ENCODE peak calls at places on chromosomes 13 and 19, in five cellular contexts. N is coronary artery, I is WERI-Rb-1, D is lung, K is HCT116. P is an unnamed sample.

GRCh38 chr19:28710278-28710677 is 502.7 kb downstream of the UQCRFS1 start:
- DNase-seq in D (no peak), K (peak), I (no peak), N (no peak), P (no peak)

GRCh38 chr13:79492313-79492798 is 11.4 kb downstream of the NDFIP2 start:
- DNase-seq in I (no peak), N (no peak), K (no peak), D (no peak), P (no peak)

GRCh38 chr13:104318121-104318520 is 1251.9 kb upstream of the SLC10A2 start:
- DNase-seq in K (peak), N (no peak), I (peak), D (no peak), P (no peak)

GRCh38 chr13:35723061-35723461 is 246.6 kb upstream of the MAB21L1 start:
- DNase-seq in D (no peak), N (no peak), I (no peak), K (no peak), P (no peak)

GRCh38 chr13:68927387-68928026 is 1180.1 kb upstream of the ATXN8OS start:
- DNase-seq in N (no peak), K (peak), I (peak), D (no peak), P (no peak)

GRCh38 chr13:102405499-102406079 is 3.7 kb upstream of the FGF14 start:
- DNase-seq in N (no peak), I (no peak), D (no peak), K (no peak), P (no peak)

GRCh38 chr13:43937839-43938238 is 58.1 kb downstream of the LACC1 start:
- DNase-seq in I (no peak), K (no peak), N (no peak), D (no peak), P (no peak)

GRCh38 chr13:102718746-102719145 is 23.9 kb upstream of the METTL21C start:
- DNase-seq in N (no peak), D (no peak), K (no peak), I (no peak), P (no peak)

GRCh38 chr13:76048675-76049396 is 412.7 kb downstream of the LMO7 start:
- DNase-seq in N (no peak), D (no peak), K (no peak), I (no peak), P (no peak)

GRCh38 chr13:47291116-47291656 is 394.3 kb upstream of the HTR2A start:
- DNase-seq in I (no peak), K (no peak), D (no peak), N (no peak), P (no peak)

GRCh38 chr19:57747472-57747807 is 825 bp downstream of the ZNF776 start:
- DNase-seq in D (no peak), I (no peak), K (no peak), N (no peak), P (no peak)

GRCh38 chr19:45139286-45140143 is 21.3 kb downstream of the NKPD1 start:
- DNase-seq in K (no peak), I (no peak), D (no peak), N (no peak), P (no peak)

GRCh38 chr19:54517483-54517882 is 14.9 kb downstream of the LAIR2 start:
- DNase-seq in D (peak), N (no peak), I (no peak), K (no peak), P (peak)

GRCh38 chr19:45791744-45792481 is 732 bp downstream of the DMWD start:
- DNase-seq in I (no peak), D (no peak), K (no peak), N (no peak), P (no peak)

GRCh38 chr13:111480503-111480902 is 160.1 kb downstream of the TEX29 start:
- DNase-seq in I (no peak), K (no peak), D (no peak), N (no peak), P (no peak)

GRCh38 chr13:85373322-85373721 is 425.9 kb downstream of the SLITRK6 start:
- DNase-seq in I (no peak), D (no peak), K (no peak), N (no peak), P (no peak)

GRCh38 chr19:2034729-2035589 is 16.1 kb downstream of the MKNK2 start:
- DNase-seq in I (no peak), D (peak), K (peak), N (no peak), P (peak)

GRCh38 chr13:113647351-113648217 is 10.4 kb downstream of the ATP4B start:
- DNase-seq in K (peak), D (peak), I (peak), N (peak), P (no peak)

GRCh38 chr13:61728468-61728867 is 312.8 kb upstream of the PCDH20 start:
- DNase-seq in N (no peak), K (no peak), D (no peak), I (no peak), P (no peak)

GRCh38 chr13:46728777-46729176 is 68.2 kb downstream of the ESD start:
- DNase-seq in I (no peak), N (no peak), D (no peak), K (no peak), P (no peak)

GRCh38 chr13:95502216-95502615 is 50.3 kb upstream of the CLDN10 start:
- DNase-seq in I (no peak), D (no peak), K (no peak), N (no peak), P (no peak)

GRCh38 chr19:48290923-48291700 is 21.2 kb downstream of the ZNF114 start:
- DNase-seq in I (peak), K (no peak), D (peak), N (peak), P (peak)

GRCh38 chr13:46577656-46578589 is 25.0 kb downstream of the LRCH1 start:
- DNase-seq in N (no peak), D (no peak), I (no peak), K (no peak), P (no peak)

GRCh38 chr13:24680258-24680920 is at the start of gene ATP12A:
- DNase-seq in I (peak), N (no peak), D (no peak), K (no peak), P (no peak)

GRCh38 chr13:73365240-73365639 is 306.4 kb downstream of the KLF5 start:
- DNase-seq in K (no peak), I (no peak), D (no peak), N (no peak), P (no peak)

GRCh38 chr13:90997951-90998350 is 349.5 kb upstream of the MIR17HG start:
- DNase-seq in D (no peak), K (no peak), I (peak), N (no peak), P (no peak)

DNA sequence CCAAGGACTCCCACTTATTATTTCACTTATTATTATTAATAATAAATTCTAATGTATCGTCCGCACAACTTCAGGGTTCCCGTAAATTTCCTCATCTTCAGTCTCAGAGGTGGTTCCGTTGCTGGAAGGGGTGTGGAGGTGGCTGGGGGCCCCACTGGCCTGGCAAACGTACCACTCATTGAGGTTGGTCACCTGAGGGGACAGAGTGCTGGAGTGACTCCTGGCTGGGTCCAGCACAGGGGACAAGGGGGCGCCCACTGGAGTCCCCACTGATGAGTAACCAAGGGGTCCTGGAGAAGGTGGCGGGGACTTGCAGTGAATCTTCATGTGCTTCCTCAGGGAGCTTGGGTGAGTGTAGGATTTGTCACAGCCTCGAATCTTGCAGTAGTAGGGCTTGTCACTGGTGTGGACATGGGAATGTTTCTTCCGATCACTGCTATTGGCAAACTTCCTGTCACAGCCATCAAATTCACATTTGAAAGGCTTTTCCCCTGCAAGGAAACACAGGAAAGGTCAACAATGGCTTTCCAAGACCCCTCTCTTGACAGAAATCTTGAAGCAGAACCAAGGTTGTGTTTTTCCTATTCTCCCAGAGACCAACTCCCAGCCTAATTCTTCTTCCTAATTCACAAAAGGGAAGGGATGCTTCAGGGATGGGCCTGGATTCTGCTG is 6.1 kb downstream of the ZIC5 start:
- DNase-seq in K (no peak), I (no peak), D (no peak), N (no peak), P (no peak)
- H3K27ac ChIP-seq in K (no peak), I (no peak), D (no peak), N (no peak), P (no peak)

GRCh38 chr19:17079710-17080440 is 4.3 kb downstream of the MYO9B start:
- DNase-seq in N (peak), D (peak), K (peak), I (peak), P (peak)
- TF ChIP-seq CTCF in N (peak), D (no peak), K (peak), I (peak), P (no peak)

DNA sequence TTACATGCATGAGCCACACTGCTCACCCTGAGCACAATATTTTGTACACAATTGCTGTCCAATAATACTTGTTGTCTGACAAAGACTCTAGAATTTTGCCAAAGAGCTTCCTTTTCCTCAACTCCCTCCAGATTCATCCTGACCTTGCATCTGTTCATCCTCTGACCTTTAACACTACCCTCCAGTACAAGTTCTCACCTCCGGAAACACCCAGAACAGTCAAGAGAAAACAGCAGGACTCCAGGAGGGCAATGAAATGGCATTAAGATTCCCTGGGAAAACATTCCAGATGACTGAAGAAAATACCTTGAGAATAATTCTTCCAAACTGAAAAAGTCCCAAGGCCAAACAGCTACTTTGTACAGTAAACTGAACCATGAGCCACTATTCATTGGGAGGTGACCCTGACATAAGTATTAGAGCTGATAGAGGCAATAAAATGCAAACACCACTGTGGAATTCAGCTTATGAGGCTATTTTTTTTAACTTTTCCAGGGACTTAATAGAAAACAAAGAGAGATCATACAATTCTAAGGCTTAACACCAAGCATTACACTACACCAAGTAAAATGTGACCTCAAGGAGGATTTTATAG is 15.7 kb upstream of the COG3 start:
- DNase-seq in N (no peak), D (no peak), I (no peak), K (no peak), P (no peak)
- H3K27ac ChIP-seq in N (no peak), D (no peak), I (no peak), K (no peak), P (no peak)

DNA sequence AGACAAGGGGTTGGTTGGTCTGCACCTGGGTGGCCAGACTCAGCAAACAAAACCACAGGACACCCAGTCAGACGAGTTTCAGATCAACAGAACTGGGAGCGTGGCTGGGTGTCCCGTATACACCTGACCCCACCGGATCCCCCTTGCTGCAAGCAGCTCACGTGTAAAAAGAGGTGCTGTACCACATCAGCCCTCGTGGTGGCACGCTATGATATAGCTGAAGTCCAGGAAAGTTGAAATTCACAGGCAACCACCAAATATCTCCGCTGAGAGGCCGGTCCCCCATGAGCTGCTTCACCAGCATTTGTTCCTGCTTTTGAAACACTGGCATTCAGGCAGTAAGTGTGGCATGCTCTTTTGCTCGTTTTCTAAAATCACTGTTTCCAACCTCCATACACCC is 92.3 kb downstream of the TUBA3C start:
- DNase-seq in D (no peak), I (peak), K (no peak), N (no peak), P (no peak)
- TF ChIP-seq CTCF in D (no peak), I (peak), K (peak), N (no peak), P (no peak)

DNA sequence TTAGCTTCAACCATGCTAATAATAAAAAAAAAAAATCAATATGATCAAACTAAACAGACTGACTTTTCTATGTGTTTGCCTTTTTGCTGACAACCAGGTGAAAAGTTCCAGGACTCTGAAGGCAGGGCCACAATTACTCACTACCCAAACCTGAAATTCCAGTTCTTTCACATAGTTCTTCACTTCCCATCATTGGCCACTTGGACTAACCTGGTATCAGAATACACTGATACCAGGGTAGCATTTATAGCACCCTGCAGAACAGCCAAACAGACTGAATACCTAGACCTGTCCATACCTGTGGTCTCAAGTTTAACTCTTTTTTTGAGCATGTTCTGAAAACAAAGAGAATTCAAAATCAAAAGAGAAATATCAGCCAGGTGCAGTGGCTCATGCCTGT is 25.1 kb downstream of the ELF1 start:
- DNase-seq in K (peak), I (no peak), D (peak), N (no peak), P (no peak)
- H3K27ac ChIP-seq in K (peak), I (no peak), D (peak), N (no peak), P (peak)